ENCODE peak calls at places on chromosome 1, in seven cellular contexts. A, D, G, Q, I, N and M are unnamed samples.

GRCh38 chr1:208829601-208830000 is 585.4 kb upstream of the PLXNA2 start:
- DNase-seq in N (no peak), Q (no peak), G (no peak), I (no peak), D (no peak), A (no peak), M (no peak)

GRCh38 chr1:17134036-17134435 is 14.8 kb upstream of the PADI2 start:
- DNase-seq in I (no peak), N (no peak), G (no peak), D (no peak), A (no peak), Q (no peak), M (no peak)

GRCh38 chr1:6927626-6928025 is 142.4 kb downstream of the CAMTA1 start:
- DNase-seq in D (no peak), N (no peak), A (no peak), G (no peak), Q (no peak), I (no peak), M (no peak)

GRCh38 chr1:6121021-6121421 is 59.1 kb downstream of the CHD5 start:
- DNase-seq in I (no peak), D (no peak), N (no peak), G (no peak), Q (no peak), A (no peak), M (no peak)

GRCh38 chr1:24045766-24046165 is 65.6 kb upstream of the SRSF10 start:
- DNase-seq in Q (no peak), I (no peak), A (no peak), G (peak), D (no peak), N (no peak), M (no peak)

GRCh38 chr1:68975534-68975933 is 478.7 kb upstream of the DEPDC1 start:
- DNase-seq in I (no peak), A (no peak), G (no peak), Q (no peak), N (peak), D (no peak), M (no peak)

GRCh38 chr1:212937034-212937433 is 13.3 kb upstream of the VASH2 start:
- DNase-seq in N (no peak), D (no peak), G (no peak), I (no peak), Q (no peak), A (no peak), M (no peak)

GRCh38 chr1:201153474-201154388 is 543 bp downstream of the TMEM9 start:
- DNase-seq in I (no peak), Q (no peak), A (no peak), D (no peak), G (peak), N (peak), M (no peak)

GRCh38 chr1:210731597-210731996 is 402.4 kb downstream of the KCNH1 start:
- DNase-seq in N (no peak), I (no peak), Q (no peak), D (no peak), G (no peak), A (no peak), M (no peak)

GRCh38 chr1:222546091-222546490 is 1.8 kb downstream of the HHIPL2 start:
- DNase-seq in G (no peak), A (no peak), D (no peak), I (no peak), Q (no peak), N (peak), M (no peak)